ENCODE peak calls at places on chromosomes 6 and 20, in ten cellular contexts. O, S, C, I, Q, T, Z, E, R and A are unnamed samples.

GRCh38 chr6:158377866-158378265 is 65.6 kb downstream of the TULP4 start:
- DNase-seq in R (no peak), S (no peak), E (no peak), C (no peak), O (no peak), Z (peak; percentile 48), Q (peak; percentile 32), T (no peak), I (no peak), A (peak; percentile 77)

GRCh38 chr6:130851026-130851425 is 23.8 kb downstream of the SMLR1 start:
- DNase-seq in S (no peak), Q (no peak), T (no peak), R (no peak), Z (no peak), O (no peak), E (no peak), C (no peak), I (no peak), A (no peak)

GRCh38 chr6:110041830-110042229 is 63.7 kb downstream of the GPR6 start:
- DNase-seq in O (no peak), T (no peak), E (no peak), Q (no peak), I (no peak), R (no peak), S (no peak), C (no peak), Z (no peak), A (no peak)

GRCh38 chr20:16615199-16615598 is 42.0 kb upstream of the KIF16B start:
- DNase-seq in S (no peak), T (no peak), Q (peak; percentile 94), C (no peak), Z (peak; percentile 69), O (no peak), E (peak; percentile 43), I (no peak), R (no peak), A (peak; percentile 90)

GRCh38 chr20:846894-847278 is 13.4 kb downstream of the FAM110A start:
- DNase-seq in I (no peak), O (no peak), E (no peak), R (peak; percentile 80), Z (no peak), C (no peak), S (no peak), Q (no peak), T (no peak), A (no peak)

GRCh38 chr6:16849280-16850210 is 88.3 kb upstream of the ATXN1 start:
- DNase-seq in Z (peak; percentile 73), O (no peak), T (peak; percentile 6), E (no peak), Q (peak; percentile 22), S (no peak), I (peak; percentile 48), R (no peak), C (no peak), A (peak; percentile 5)

GRCh38 chr6:123661105-123661891 is 24.5 kb upstream of the TRDN start:
- DNase-seq in C (no peak), T (no peak), S (no peak), O (no peak), Q (no peak), E (no peak), I (no peak), Z (no peak), R (no peak), A (no peak)

GRCh38 chr6:41939091-41939847 is 2.3 kb downstream of the CCND3 start:
- DNase-seq in S (no peak), O (peak; percentile 52), I (peak; percentile 66), C (peak; percentile 50), Z (no peak), T (no peak), E (peak; percentile 47), Q (peak; percentile 45), R (no peak), A (peak; percentile 65)

GRCh38 chr6:107489636-107490567 is at the start of gene SOBP:
- DNase-seq in Q (peak; percentile 38), Z (no peak), I (peak; percentile 87), O (peak; percentile 64), E (peak; percentile 88), T (peak; percentile 44), R (peak; percentile 68), S (no peak), C (peak; percentile 57), A (no peak)

GRCh38 chr6:35203680-35204079 is 10.1 kb upstream of the SCUBE3 start:
- DNase-seq in C (no peak), S (no peak), E (no peak), Q (peak; percentile 61), I (no peak), O (no peak), R (no peak), T (no peak), Z (no peak), A (no peak)

GRCh38 chr6:155782739-155783459 is 327.3 kb upstream of the NOX3 start:
- DNase-seq in R (no peak), Q (peak; percentile 39), C (no peak), Z (no peak), S (no peak), E (no peak), T (no peak), I (no peak), O (no peak), A (no peak)
- TF ChIP-seq CTCF in R (no peak), Q (no peak), C (no peak), Z (no peak), S (no peak), E (no peak), T (no peak), I (no peak), O (no peak), A (no peak)

DNA sequence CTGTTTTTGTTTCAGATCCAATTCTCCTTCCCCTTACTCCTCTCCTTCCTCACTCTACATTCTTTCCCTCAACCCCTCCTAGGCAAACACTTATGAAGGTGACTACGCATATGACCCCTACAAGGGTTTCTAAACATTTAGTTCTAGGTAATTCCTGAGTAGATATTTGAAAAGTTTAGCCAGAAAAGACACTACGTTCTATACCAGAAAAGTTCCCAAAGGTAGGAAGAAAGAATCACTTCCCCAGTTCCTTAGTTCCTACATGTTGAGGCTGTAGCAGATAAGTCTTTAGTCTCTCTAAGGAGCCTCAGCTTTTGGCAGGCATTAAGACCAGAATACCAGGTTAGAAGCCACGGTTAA is 11.6 kb downstream of the POU3F2 start:
- DNase-seq in T (no peak), C (no peak), S (no peak), I (no peak), R (no peak), Z (no peak), E (no peak), O (no peak), Q (no peak), A (no peak)
- TF ChIP-seq CTCF in T (no peak), C (no peak), S (no peak), I (no peak), R (no peak), Z (no peak), E (no peak), O (no peak), Q (no peak), A (no peak)

DNA sequence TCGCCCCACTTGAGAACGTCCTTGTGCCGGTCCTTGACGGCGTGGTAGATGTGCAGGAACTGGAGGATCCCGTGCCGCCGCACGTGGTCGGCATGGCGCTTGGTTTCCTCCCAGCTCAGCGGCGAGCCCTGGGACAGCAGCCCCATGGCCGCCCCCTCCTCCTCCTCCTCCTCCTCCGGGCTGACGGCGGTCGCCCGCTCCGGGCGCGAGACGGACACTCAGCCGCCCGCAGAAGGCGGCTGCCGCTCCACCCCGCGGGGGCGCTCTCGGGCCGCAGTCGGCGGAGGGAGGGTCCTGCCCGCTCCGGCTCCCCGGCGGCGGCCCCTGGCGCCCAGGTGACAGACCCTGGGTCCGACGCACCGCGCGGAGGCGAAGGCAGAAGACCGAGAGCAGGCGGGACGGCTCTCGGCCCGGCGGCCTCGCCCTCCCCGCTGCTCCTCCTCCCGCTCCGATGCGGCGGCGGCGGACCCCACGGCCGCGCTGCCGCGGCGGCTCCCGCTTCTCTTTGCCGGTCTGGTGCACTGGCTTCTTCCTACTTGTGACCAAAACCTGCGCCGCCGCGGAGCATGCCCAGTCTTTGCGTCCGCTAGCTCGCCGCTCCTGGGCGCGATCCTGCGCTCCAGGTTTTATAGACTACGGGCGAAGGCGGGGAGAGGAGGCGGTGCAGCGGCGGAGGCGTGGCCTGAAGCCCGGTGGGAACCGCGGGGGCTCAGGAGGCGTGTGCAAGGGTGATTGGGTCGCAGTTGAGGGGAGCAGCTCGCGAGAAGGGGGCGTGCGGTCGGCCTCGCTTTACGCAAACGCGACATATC is at the start of gene GCLC:
- DNase-seq in I (peak; percentile 97), E (peak; percentile 93), Z (peak; percentile 94), R (peak; percentile 92), O (peak; percentile 94), Q (peak; percentile 94), S (peak; percentile 79), C (peak; percentile 94), T (peak; percentile 92), A (peak; percentile 96)
- TF ChIP-seq CTCF in I (peak; percentile 71), E (peak; percentile 35), Z (peak; percentile 43), R (peak; percentile 80), O (peak; percentile 72), Q (peak; percentile 19), S (peak; percentile 72), C (peak; percentile 70), T (peak; percentile 76), A (peak; percentile 77)

DNA sequence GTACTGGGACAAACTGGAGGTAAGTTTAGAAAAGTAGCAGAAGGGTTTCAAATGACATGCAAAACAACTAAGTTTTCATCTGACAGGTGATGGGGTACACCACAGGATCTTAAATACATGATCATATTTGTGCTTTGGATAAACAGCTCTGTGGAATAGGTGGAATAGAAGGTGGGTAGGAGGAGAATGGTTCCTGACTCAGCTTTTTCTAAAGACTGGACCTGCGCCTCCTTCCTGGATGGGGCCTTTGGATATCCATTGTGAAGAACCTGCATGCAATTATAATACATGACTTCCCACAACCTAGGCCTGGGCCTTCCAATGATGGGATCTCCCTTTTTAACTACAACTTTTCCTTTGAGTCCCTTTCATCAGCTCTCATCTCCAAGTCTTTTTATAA is 145.9 kb downstream of the AHI1 start:
- DNase-seq in E (no peak), S (no peak), Z (no peak), Q (no peak), O (no peak), I (no peak), C (no peak), T (no peak), R (no peak), A (no peak)
- TF ChIP-seq CTCF in E (no peak), S (no peak), Z (no peak), Q (no peak), O (no peak), I (no peak), C (no peak), T (no peak), R (no peak), A (no peak)

GRCh38 chr6:143953922-143954321 is 54.1 kb downstream of the PLAGL1 start:
- DNase-seq in E (no peak), I (no peak), S (no peak), O (peak; percentile 34), Z (no peak), T (no peak), Q (no peak), R (no peak), C (no peak), A (no peak)
- TF ChIP-seq CTCF in E (no peak), I (no peak), S (no peak), O (no peak), Z (no peak), T (no peak), Q (no peak), R (no peak), C (no peak), A (no peak)